ENCODE peak calls at places on chromosomes 12 and 14, in eight cellular contexts. One of them, this sample, is unnamed.

GRCh38 chr14:21070610-21071224 is 613 bp downstream of the ARHGEF40 start:
- DNase-seq in HuH-7: peak
- DNase-seq in activated CD4-positive, CD25-positive, alpha-beta regulatory T cell treated with anti-CD3 and anti-CD28 coated beads, Interleukin-2, amount 50 U/mL, for 72 hours: no peak
- DNase-seq in thyroid gland: peak
- DNase-seq in AG08396: peak
- DNase-seq in ascending aorta: peak
- DNase-seq in Calu3: peak
- DNase-seq in amniotic epithelial cell: peak
- DNase-seq in this sample: no peak

GRCh38 chr12:42977451-42978230 is 388.1 kb upstream of the PRICKLE1 start:
- DNase-seq in ascending aorta: no peak
- DNase-seq in thyroid gland: no peak
- DNase-seq in Calu3: no peak
- DNase-seq in HuH-7: no peak
- DNase-seq in amniotic epithelial cell: no peak
- DNase-seq in activated CD4-positive, CD25-positive, alpha-beta regulatory T cell treated with anti-CD3 and anti-CD28 coated beads, Interleukin-2, amount 50 U/mL, for 72 hours: no peak
- DNase-seq in AG08396: no peak
- DNase-seq in this sample: no peak

GRCh38 chr12:90355701-90356345 is 599.2 kb downstream of the CCER1 start:
- DNase-seq in thyroid gland: no peak
- DNase-seq in activated CD4-positive, CD25-positive, alpha-beta regulatory T cell treated with anti-CD3 and anti-CD28 coated beads, Interleukin-2, amount 50 U/mL, for 72 hours: no peak
- DNase-seq in HuH-7: no peak
- DNase-seq in AG08396: no peak
- DNase-seq in ascending aorta: no peak
- DNase-seq in amniotic epithelial cell: peak
- DNase-seq in Calu3: no peak
- DNase-seq in this sample: no peak

GRCh38 chr12:106245767-106246166 is 2.1 kb downstream of the CKAP4 start:
- DNase-seq in AG08396: peak
- DNase-seq in HuH-7: peak
- DNase-seq in ascending aorta: peak
- DNase-seq in thyroid gland: peak
- DNase-seq in Calu3: peak
- DNase-seq in activated CD4-positive, CD25-positive, alpha-beta regulatory T cell treated with anti-CD3 and anti-CD28 coated beads, Interleukin-2, amount 50 U/mL, for 72 hours: no peak
- DNase-seq in amniotic epithelial cell: peak
- DNase-seq in this sample: no peak

GRCh38 chr14:81169711-81170103 is 51.1 kb downstream of the GTF2A1 start:
- DNase-seq in HuH-7: peak
- DNase-seq in activated CD4-positive, CD25-positive, alpha-beta regulatory T cell treated with anti-CD3 and anti-CD28 coated beads, Interleukin-2, amount 50 U/mL, for 72 hours: no peak
- DNase-seq in amniotic epithelial cell: no peak
- DNase-seq in thyroid gland: peak
- DNase-seq in ascending aorta: peak
- DNase-seq in AG08396: peak
- DNase-seq in Calu3: no peak
- DNase-seq in this sample: no peak

GRCh38 chr12:85179680-85180300 is 100.2 kb upstream of the ALX1 start:
- DNase-seq in AG08396: no peak
- DNase-seq in Calu3: no peak
- DNase-seq in HuH-7: no peak
- DNase-seq in thyroid gland: no peak
- DNase-seq in ascending aorta: no peak
- DNase-seq in activated CD4-positive, CD25-positive, alpha-beta regulatory T cell treated with anti-CD3 and anti-CD28 coated beads, Interleukin-2, amount 50 U/mL, for 72 hours: no peak
- DNase-seq in amniotic epithelial cell: peak
- DNase-seq in this sample: no peak

GRCh38 chr12:11667159-11667558 is 17.7 kb downstream of the ETV6 start:
- DNase-seq in AG08396: no peak
- DNase-seq in ascending aorta: no peak
- DNase-seq in HuH-7: no peak
- DNase-seq in thyroid gland: no peak
- DNase-seq in activated CD4-positive, CD25-positive, alpha-beta regulatory T cell treated with anti-CD3 and anti-CD28 coated beads, Interleukin-2, amount 50 U/mL, for 72 hours: no peak
- DNase-seq in amniotic epithelial cell: no peak
- DNase-seq in Calu3: no peak
- DNase-seq in this sample: no peak

GRCh38 chr14:54625158-54625557 is 58.2 kb downstream of the SAMD4A start:
- DNase-seq in HuH-7: peak
- DNase-seq in activated CD4-positive, CD25-positive, alpha-beta regulatory T cell treated with anti-CD3 and anti-CD28 coated beads, Interleukin-2, amount 50 U/mL, for 72 hours: no peak
- DNase-seq in AG08396: peak
- DNase-seq in ascending aorta: no peak
- DNase-seq in Calu3: no peak
- DNase-seq in amniotic epithelial cell: peak
- DNase-seq in thyroid gland: no peak
- DNase-seq in this sample: no peak

GRCh38 chr14:22646570-22647254 is 2.6 kb upstream of the OR6J1 start:
- DNase-seq in HuH-7: no peak
- DNase-seq in activated CD4-positive, CD25-positive, alpha-beta regulatory T cell treated with anti-CD3 and anti-CD28 coated beads, Interleukin-2, amount 50 U/mL, for 72 hours: no peak
- DNase-seq in ascending aorta: no peak
- DNase-seq in amniotic epithelial cell: peak
- DNase-seq in thyroid gland: no peak
- DNase-seq in Calu3: no peak
- DNase-seq in AG08396: peak
- DNase-seq in this sample: no peak

This sample was measured in C1 segment of cervical spinal cord.